ENCODE peak calls at places on chromosomes 16 and 17, in five cellular contexts. One of them, this sample, is unnamed.

GRCh38 chr16:27458196-27458728 is 56.3 kb downstream of the IL21R start:
- DNase-seq in lower leg skin: no peak
- DNase-seq in COR-L47: no peak
- DNase-seq in ELR: no peak
- DNase-seq in AG09309: no peak
- DNase-seq in this sample: no peak

GRCh38 chr17:40779181-40779909 is 3.0 kb downstream of the KRT27 start:
- DNase-seq in COR-L47: no peak
- DNase-seq in lower leg skin: no peak
- DNase-seq in AG09309: no peak
- DNase-seq in ELR: no peak
- DNase-seq in this sample: no peak

GRCh38 chr17:82298538-82299421 is 18.6 kb downstream of the CD7 start:
- DNase-seq in lower leg skin: no peak
- DNase-seq in AG09309: no peak
- DNase-seq in COR-L47: no peak
- DNase-seq in ELR: no peak
- DNase-seq in this sample: no peak

GRCh38 chr17:32659419-32659842 is 172.6 kb downstream of the CDK5R1 start:
- DNase-seq in ELR: peak
- DNase-seq in AG09309: peak
- DNase-seq in COR-L47: peak
- DNase-seq in lower leg skin: peak
- DNase-seq in this sample: peak

GRCh38 chr16:1790611-1791255 is 2.8 kb downstream of the IGFALS start:
- DNase-seq in ELR: no peak
- DNase-seq in AG09309: no peak
- DNase-seq in COR-L47: no peak
- DNase-seq in lower leg skin: no peak
- DNase-seq in this sample: no peak

GRCh38 chr17:27609606-27610303 is 21.2 kb upstream of the LGALS9 start:
- DNase-seq in COR-L47: no peak
- DNase-seq in ELR: peak
- DNase-seq in AG09309: peak
- DNase-seq in lower leg skin: no peak
- DNase-seq in this sample: no peak

GRCh38 chr17:51869387-51869786 is 289.1 kb downstream of the CA10 start:
- DNase-seq in ELR: peak
- DNase-seq in COR-L47: no peak
- DNase-seq in lower leg skin: no peak
- DNase-seq in AG09309: no peak
- DNase-seq in this sample: no peak

GRCh38 chr17:10844667-10845387 is 6.9 kb upstream of the PIRT start:
- DNase-seq in COR-L47: peak
- DNase-seq in lower leg skin: peak
- DNase-seq in AG09309: peak
- DNase-seq in ELR: peak
- DNase-seq in this sample: peak

GRCh38 chr17:27810211-27810901 is 10.0 kb upstream of the NOS2 start:
- DNase-seq in ELR: peak
- DNase-seq in COR-L47: no peak
- DNase-seq in lower leg skin: no peak
- DNase-seq in AG09309: no peak
- DNase-seq in this sample: no peak

GRCh38 chr17:2238432-2239169 is 65.0 kb downstream of the SMG6 start:
- DNase-seq in AG09309: no peak
- DNase-seq in COR-L47: no peak
- DNase-seq in ELR: no peak
- DNase-seq in lower leg skin: peak
- DNase-seq in this sample: no peak

GRCh38 chr16:49786926-49787557 is 68.9 kb downstream of the ZNF423 start:
- DNase-seq in lower leg skin: no peak
- DNase-seq in COR-L47: no peak
- DNase-seq in AG09309: no peak
- DNase-seq in ELR: no peak
- DNase-seq in this sample: no peak

GRCh38 chr17:43540821-43541674 is 5.1 kb downstream of the ETV4 start:
- DNase-seq in COR-L47: no peak
- DNase-seq in ELR: no peak
- DNase-seq in AG09309: no peak
- DNase-seq in lower leg skin: no peak
- DNase-seq in this sample: no peak

GRCh38 chr16:31734265-31734664 is 139.3 kb upstream of the ZNF267 start:
- DNase-seq in AG09309: no peak
- DNase-seq in ELR: no peak
- DNase-seq in lower leg skin: no peak
- DNase-seq in COR-L47: no peak
- DNase-seq in this sample: no peak

GRCh38 chr17:40309938-40310510 is 1.0 kb downstream of the RARA start:
- DNase-seq in COR-L47: no peak
- DNase-seq in AG09309: no peak
- DNase-seq in lower leg skin: no peak
- DNase-seq in ELR: no peak
- DNase-seq in this sample: peak

GRCh38 chr17:17044846-17045561 is 2.7 kb downstream of the MPRIP start:
- DNase-seq in AG09309: peak
- DNase-seq in lower leg skin: no peak
- DNase-seq in COR-L47: peak
- DNase-seq in ELR: peak
- DNase-seq in this sample: peak

GRCh38 chr17:40178021-40178601 is 841 bp downstream of the RAPGEFL1 start:
- DNase-seq in lower leg skin: no peak
- DNase-seq in ELR: no peak
- DNase-seq in AG09309: no peak
- DNase-seq in COR-L47: no peak
- DNase-seq in this sample: no peak

GRCh38 chr17:48244121-48244711 is 136.7 kb downstream of the SNX11 start:
- DNase-seq in COR-L47: no peak
- DNase-seq in ELR: peak
- DNase-seq in AG09309: no peak
- DNase-seq in lower leg skin: no peak
- DNase-seq in this sample: no peak

GRCh38 chr17:63701477-63702222 is 1.7 kb upstream of the LIMD2 start:
- DNase-seq in COR-L47: no peak
- DNase-seq in AG09309: no peak
- DNase-seq in lower leg skin: no peak
- DNase-seq in ELR: no peak
- DNase-seq in this sample: peak

GRCh38 chr17:59149841-59150511 is 5.0 kb downstream of the SKA2 start:
- DNase-seq in lower leg skin: no peak
- DNase-seq in AG09309: no peak
- DNase-seq in ELR: peak
- DNase-seq in COR-L47: no peak
- DNase-seq in this sample: no peak

GRCh38 chr17:5868916-5869475 is 201.2 kb upstream of the WSCD1 start:
- DNase-seq in AG09309: no peak
- DNase-seq in COR-L47: no peak
- DNase-seq in ELR: no peak
- DNase-seq in lower leg skin: no peak
- DNase-seq in this sample: no peak

GRCh38 chr17:73391331-73392265 is 79.8 kb upstream of the CDC42EP4 start:
- DNase-seq in AG09309: no peak
- DNase-seq in COR-L47: no peak
- DNase-seq in ELR: no peak
- DNase-seq in lower leg skin: no peak
- DNase-seq in this sample: no peak

GRCh38 chr16:10070591-10070990 is 111.6 kb downstream of the GRIN2A start:
- DNase-seq in COR-L47: no peak
- DNase-seq in lower leg skin: no peak
- DNase-seq in ELR: no peak
- DNase-seq in AG09309: no peak
- DNase-seq in this sample: no peak

GRCh38 chr17:78434455-78435329 is 56.2 kb downstream of the PGS1 start:
- DNase-seq in COR-L47: no peak
- DNase-seq in AG09309: no peak
- DNase-seq in lower leg skin: no peak
- DNase-seq in ELR: no peak
- DNase-seq in this sample: no peak

GRCh38 chr16:30369091-30369937 is 980 bp downstream of the TBC1D10B start:
- DNase-seq in AG09309: no peak
- DNase-seq in ELR: peak
- DNase-seq in COR-L47: no peak
- DNase-seq in lower leg skin: no peak
- DNase-seq in this sample: no peak

GRCh38 chr17:73657473-73658116 is 13.3 kb upstream of the SDK2 start:
- DNase-seq in ELR: peak
- DNase-seq in lower leg skin: no peak
- DNase-seq in AG09309: no peak
- DNase-seq in COR-L47: peak
- DNase-seq in this sample: no peak

GRCh38 chr16:54193656-54194007 is 93.0 kb downstream of the IRX3 start:
- DNase-seq in ELR: peak
- DNase-seq in lower leg skin: peak
- DNase-seq in COR-L47: peak
- DNase-seq in AG09309: peak
- DNase-seq in this sample: peak

GRCh38 chr16:11788914-11789313 is 8.1 kb downstream of the ZC3H7A start:
- DNase-seq in ELR: no peak
- DNase-seq in AG09309: no peak
- DNase-seq in COR-L47: no peak
- DNase-seq in lower leg skin: no peak
- DNase-seq in this sample: peak

GRCh38 chr16:88809676-88810165 is 2.0 kb downstream of the APRT start:
- DNase-seq in AG09309: no peak
- DNase-seq in ELR: no peak
- DNase-seq in lower leg skin: no peak
- DNase-seq in COR-L47: no peak
- DNase-seq in this sample: no peak

GRCh38 chr17:49576121-49576905 is 642 bp downstream of the NXPH3 start:
- DNase-seq in ELR: peak
- DNase-seq in lower leg skin: no peak
- DNase-seq in COR-L47: peak
- DNase-seq in AG09309: no peak
- DNase-seq in this sample: no peak

GRCh38 chr17:49315974-49316570 is 46.0 kb downstream of the ZNF652 start:
- DNase-seq in AG09309: no peak
- DNase-seq in ELR: peak
- DNase-seq in COR-L47: no peak
- DNase-seq in lower leg skin: no peak
- DNase-seq in this sample: no peak

GRCh38 chr17:42536048-42536371 is at the start of gene NAGLU:
- DNase-seq in AG09309: no peak
- DNase-seq in COR-L47: peak
- DNase-seq in ELR: peak
- DNase-seq in lower leg skin: peak
- DNase-seq in this sample: peak

GRCh38 chr16:49280022-49280741 is 1.5 kb downstream of the CBLN1 start:
- DNase-seq in COR-L47: peak
- DNase-seq in ELR: no peak
- DNase-seq in lower leg skin: no peak
- DNase-seq in AG09309: no peak
- DNase-seq in this sample: no peak

GRCh38 chr16:80751167-80751566 is 53.2 kb downstream of the CDYL2 start:
- DNase-seq in lower leg skin: no peak
- DNase-seq in AG09309: peak
- DNase-seq in ELR: no peak
- DNase-seq in COR-L47: no peak
- DNase-seq in this sample: no peak

GRCh38 chr17:39151680-39152058 is 232 bp upstream of the PLXDC1 start:
- DNase-seq in COR-L47: no peak
- DNase-seq in lower leg skin: no peak
- DNase-seq in AG09309: no peak
- DNase-seq in ELR: no peak
- DNase-seq in this sample: no peak

GRCh38 chr16:75379911-75380847 is 53.1 kb downstream of the CFDP1 start:
- DNase-seq in ELR: peak
- DNase-seq in lower leg skin: peak
- DNase-seq in COR-L47: no peak
- DNase-seq in AG09309: no peak
- DNase-seq in this sample: no peak

GRCh38 chr16:79980650-79981521 is 380.3 kb upstream of the MAF start:
- DNase-seq in COR-L47: no peak
- DNase-seq in AG09309: no peak
- DNase-seq in ELR: no peak
- DNase-seq in lower leg skin: no peak
- DNase-seq in this sample: no peak